ENCODE peak calls at places on chromosomes 16 and 17, in six cellular contexts. One of them, this sample, is unnamed.

GRCh38 chr16:18803569-18804462 is 2.5 kb upstream of the ARL6IP1 start:
- DNase-seq in transverse colon: no peak
- DNase-seq in activated effector memory CD4-positive, alpha-beta T cell treated with Interleukin-2 at 50 U/mL for 16 hours: no peak
- DNase-seq in RCC 7860: no peak
- DNase-seq in fibroblast of the aortic adventitia: peak
- DNase-seq in stimulated activated effector memory CD8-positive, alpha-beta T cell treated with anti-CD3 and anti-CD28 coated beads, Interleukin-12 subunit alpha, Interleukin-12 subunit beta, amount 100 ng/mL, for 72 hours: no peak
- DNase-seq in this sample: peak

GRCh38 chr17:58005728-58006562 is 1.1 kb downstream of the SRSF1 start:
- DNase-seq in activated effector memory CD4-positive, alpha-beta T cell treated with Interleukin-2 at 50 U/mL for 16 hours: peak
- DNase-seq in RCC 7860: no peak
- DNase-seq in transverse colon: no peak
- DNase-seq in stimulated activated effector memory CD8-positive, alpha-beta T cell treated with anti-CD3 and anti-CD28 coated beads, Interleukin-12 subunit alpha, Interleukin-12 subunit beta, amount 100 ng/mL, for 72 hours: no peak
- DNase-seq in fibroblast of the aortic adventitia: no peak
- DNase-seq in this sample: no peak

GRCh38 chr17:35337364-35337763 is 36.1 kb downstream of the SLFN11 start:
- DNase-seq in RCC 7860: no peak
- DNase-seq in activated effector memory CD4-positive, alpha-beta T cell treated with Interleukin-2 at 50 U/mL for 16 hours: no peak
- DNase-seq in transverse colon: no peak
- DNase-seq in fibroblast of the aortic adventitia: no peak
- DNase-seq in stimulated activated effector memory CD8-positive, alpha-beta T cell treated with anti-CD3 and anti-CD28 coated beads, Interleukin-12 subunit alpha, Interleukin-12 subunit beta, amount 100 ng/mL, for 72 hours: no peak
- DNase-seq in this sample: no peak

GRCh38 chr16:85471469-85472431 is 141.4 kb upstream of the GSE1 start:
- DNase-seq in activated effector memory CD4-positive, alpha-beta T cell treated with Interleukin-2 at 50 U/mL for 16 hours: no peak
- DNase-seq in transverse colon: peak
- DNase-seq in RCC 7860: no peak
- DNase-seq in fibroblast of the aortic adventitia: no peak
- DNase-seq in stimulated activated effector memory CD8-positive, alpha-beta T cell treated with anti-CD3 and anti-CD28 coated beads, Interleukin-12 subunit alpha, Interleukin-12 subunit beta, amount 100 ng/mL, for 72 hours: no peak
- DNase-seq in this sample: no peak

GRCh38 chr17:78658281-78658785 is 81.1 kb upstream of the DNAH17 start:
- DNase-seq in fibroblast of the aortic adventitia: no peak
- DNase-seq in RCC 7860: no peak
- DNase-seq in stimulated activated effector memory CD8-positive, alpha-beta T cell treated with anti-CD3 and anti-CD28 coated beads, Interleukin-12 subunit alpha, Interleukin-12 subunit beta, amount 100 ng/mL, for 72 hours: no peak
- DNase-seq in activated effector memory CD4-positive, alpha-beta T cell treated with Interleukin-2 at 50 U/mL for 16 hours: no peak
- DNase-seq in transverse colon: no peak
- DNase-seq in this sample: no peak

GRCh38 chr16:26727801-26728200 is 338.9 kb upstream of the C16orf82 start:
- DNase-seq in transverse colon: no peak
- DNase-seq in stimulated activated effector memory CD8-positive, alpha-beta T cell treated with anti-CD3 and anti-CD28 coated beads, Interleukin-12 subunit alpha, Interleukin-12 subunit beta, amount 100 ng/mL, for 72 hours: no peak
- DNase-seq in activated effector memory CD4-positive, alpha-beta T cell treated with Interleukin-2 at 50 U/mL for 16 hours: no peak
- DNase-seq in fibroblast of the aortic adventitia: no peak
- DNase-seq in RCC 7860: no peak
- DNase-seq in this sample: no peak

GRCh38 chr16:69863882-69864281 is 87.3 kb upstream of the CLEC18A start:
- DNase-seq in activated effector memory CD4-positive, alpha-beta T cell treated with Interleukin-2 at 50 U/mL for 16 hours: no peak
- DNase-seq in RCC 7860: no peak
- DNase-seq in stimulated activated effector memory CD8-positive, alpha-beta T cell treated with anti-CD3 and anti-CD28 coated beads, Interleukin-12 subunit alpha, Interleukin-12 subunit beta, amount 100 ng/mL, for 72 hours: no peak
- DNase-seq in fibroblast of the aortic adventitia: no peak
- DNase-seq in transverse colon: no peak
- DNase-seq in this sample: no peak

GRCh38 chr17:77385750-77386501 is 245.2 kb downstream of the SEC14L1 start:
- DNase-seq in fibroblast of the aortic adventitia: peak
- DNase-seq in activated effector memory CD4-positive, alpha-beta T cell treated with Interleukin-2 at 50 U/mL for 16 hours: no peak
- DNase-seq in stimulated activated effector memory CD8-positive, alpha-beta T cell treated with anti-CD3 and anti-CD28 coated beads, Interleukin-12 subunit alpha, Interleukin-12 subunit beta, amount 100 ng/mL, for 72 hours: no peak
- DNase-seq in RCC 7860: no peak
- DNase-seq in transverse colon: no peak
- DNase-seq in this sample: peak

GRCh38 chr16:914453-914852 is 56.3 kb downstream of the LMF1 start:
- DNase-seq in activated effector memory CD4-positive, alpha-beta T cell treated with Interleukin-2 at 50 U/mL for 16 hours: no peak
- DNase-seq in fibroblast of the aortic adventitia: peak
- DNase-seq in RCC 7860: no peak
- DNase-seq in transverse colon: no peak
- DNase-seq in stimulated activated effector memory CD8-positive, alpha-beta T cell treated with anti-CD3 and anti-CD28 coated beads, Interleukin-12 subunit alpha, Interleukin-12 subunit beta, amount 100 ng/mL, for 72 hours: no peak
- DNase-seq in this sample: peak

GRCh38 chr17:80948961-80949450 is 42.6 kb upstream of the CHMP6 start:
- DNase-seq in activated effector memory CD4-positive, alpha-beta T cell treated with Interleukin-2 at 50 U/mL for 16 hours: no peak
- DNase-seq in stimulated activated effector memory CD8-positive, alpha-beta T cell treated with anti-CD3 and anti-CD28 coated beads, Interleukin-12 subunit alpha, Interleukin-12 subunit beta, amount 100 ng/mL, for 72 hours: no peak
- DNase-seq in fibroblast of the aortic adventitia: no peak
- DNase-seq in transverse colon: no peak
- DNase-seq in RCC 7860: peak
- DNase-seq in this sample: no peak

GRCh38 chr17:42928714-42929496 is 28.3 kb downstream of the G6PC1 start:
- DNase-seq in fibroblast of the aortic adventitia: peak
- DNase-seq in RCC 7860: peak
- DNase-seq in stimulated activated effector memory CD8-positive, alpha-beta T cell treated with anti-CD3 and anti-CD28 coated beads, Interleukin-12 subunit alpha, Interleukin-12 subunit beta, amount 100 ng/mL, for 72 hours: no peak
- DNase-seq in activated effector memory CD4-positive, alpha-beta T cell treated with Interleukin-2 at 50 U/mL for 16 hours: no peak
- DNase-seq in transverse colon: peak
- DNase-seq in this sample: peak

GRCh38 chr16:27405546-27406451 is 3.8 kb downstream of the IL21R start:
- DNase-seq in fibroblast of the aortic adventitia: peak
- DNase-seq in stimulated activated effector memory CD8-positive, alpha-beta T cell treated with anti-CD3 and anti-CD28 coated beads, Interleukin-12 subunit alpha, Interleukin-12 subunit beta, amount 100 ng/mL, for 72 hours: peak
- DNase-seq in activated effector memory CD4-positive, alpha-beta T cell treated with Interleukin-2 at 50 U/mL for 16 hours: no peak
- DNase-seq in transverse colon: no peak
- DNase-seq in RCC 7860: no peak
- DNase-seq in this sample: no peak

GRCh38 chr16:71216714-71217113 is 13.8 kb downstream of the HYDIN start:
- DNase-seq in fibroblast of the aortic adventitia: no peak
- DNase-seq in activated effector memory CD4-positive, alpha-beta T cell treated with Interleukin-2 at 50 U/mL for 16 hours: no peak
- DNase-seq in RCC 7860: no peak
- DNase-seq in transverse colon: no peak
- DNase-seq in stimulated activated effector memory CD8-positive, alpha-beta T cell treated with anti-CD3 and anti-CD28 coated beads, Interleukin-12 subunit alpha, Interleukin-12 subunit beta, amount 100 ng/mL, for 72 hours: no peak
- DNase-seq in this sample: no peak